ENCODE peak calls at places on chromosomes 3 and 15, in ten cellular contexts. J, T, P, I, L, Q, C, U, F and Z are unnamed samples.

GRCh38 chr3:139745831-139746230 is 68.1 kb upstream of the NMNAT3 start:
- DNase-seq in J (peak), P (no peak), U (peak), F (no peak), T (no peak), C (no peak), Q (peak), I (peak), L (no peak), Z (no peak)

GRCh38 chr3:105829229-105829628 is 39.6 kb downstream of the CBLB start:
- DNase-seq in F (no peak), I (no peak), U (no peak), P (no peak), Q (no peak), C (no peak), L (no peak), J (no peak), T (no peak), Z (peak)

GRCh38 chr15:77251662-77252061 is 168.2 kb downstream of the PEAK1 start:
- DNase-seq in Q (no peak), T (peak), C (no peak), I (peak), U (peak), F (no peak), J (peak), P (no peak), L (no peak), Z (no peak)

GRCh38 chr15:38217788-38218609 is 34.6 kb upstream of the SPRED1 start:
- DNase-seq in F (no peak), P (no peak), J (no peak), T (peak), Q (no peak), I (peak), U (no peak), L (no peak), C (no peak), Z (no peak)

GRCh38 chr3:89578253-89578529 is 470.8 kb downstream of the EPHA3 start:
- DNase-seq in C (no peak), P (no peak), F (no peak), J (no peak), L (no peak), I (no peak), T (no peak), Q (no peak), U (no peak), Z (no peak)

GRCh38 chr3:20310629-20311028 is 124.6 kb upstream of the SGO1 start:
- DNase-seq in F (no peak), T (no peak), Q (no peak), J (peak), U (no peak), C (no peak), P (no peak), I (no peak), L (no peak), Z (no peak)

GRCh38 chr3:136728918-136729317 is 23.3 kb downstream of the STAG1 start:
- DNase-seq in F (no peak), C (no peak), Q (peak), L (no peak), P (no peak), I (peak), T (no peak), J (peak), U (peak), Z (no peak)

GRCh38 chr15:59168536-59168935 is 38.1 kb upstream of the LDHAL6B start:
- DNase-seq in J (peak), I (peak), C (no peak), L (no peak), Q (peak), U (peak), F (no peak), P (no peak), T (peak), Z (no peak)

GRCh38 chr15:70376929-70377691 is 279.4 kb upstream of the TLE3 start:
- DNase-seq in J (peak), T (peak), U (peak), L (no peak), I (peak), F (peak), Q (peak), P (peak), C (peak), Z (no peak)

GRCh38 chr3:10192953-10193691 is 28.4 kb downstream of the IRAK2 start:
- DNase-seq in U (peak), T (peak), J (peak), I (peak), Q (peak), P (no peak), C (no peak), F (no peak), L (peak), Z (peak)

GRCh38 chr3:111650378-111651275 is 55.5 kb upstream of the ZBED2 start:
- DNase-seq in T (no peak), I (no peak), C (no peak), F (no peak), P (no peak), L (no peak), U (no peak), Q (no peak), J (no peak), Z (no peak)

GRCh38 chr3:10224794-10225660 is 23.2 kb upstream of the TATDN2 start:
- DNase-seq in J (peak), T (peak), I (peak), L (peak), U (peak), F (peak), P (peak), Q (no peak), C (peak), Z (peak)

GRCh38 chr15:71252036-71252898 is 137.0 kb downstream of the THSD4 start:
- DNase-seq in L (no peak), C (no peak), J (peak), Q (no peak), I (no peak), T (no peak), F (no peak), U (peak), P (no peak), Z (no peak)

GRCh38 chr15:52563499-52564060 is 5.2 kb downstream of the ARPP19 start:
- DNase-seq in F (no peak), J (no peak), C (no peak), P (no peak), Q (no peak), L (no peak), I (no peak), T (no peak), U (no peak), Z (no peak)

GRCh38 chr15:52066842-52067544 is 45.6 kb downstream of the BCL2L10 start:
- DNase-seq in Q (no peak), I (no peak), U (no peak), J (no peak), P (no peak), F (no peak), L (no peak), T (no peak), C (no peak), Z (no peak)

DNA sequence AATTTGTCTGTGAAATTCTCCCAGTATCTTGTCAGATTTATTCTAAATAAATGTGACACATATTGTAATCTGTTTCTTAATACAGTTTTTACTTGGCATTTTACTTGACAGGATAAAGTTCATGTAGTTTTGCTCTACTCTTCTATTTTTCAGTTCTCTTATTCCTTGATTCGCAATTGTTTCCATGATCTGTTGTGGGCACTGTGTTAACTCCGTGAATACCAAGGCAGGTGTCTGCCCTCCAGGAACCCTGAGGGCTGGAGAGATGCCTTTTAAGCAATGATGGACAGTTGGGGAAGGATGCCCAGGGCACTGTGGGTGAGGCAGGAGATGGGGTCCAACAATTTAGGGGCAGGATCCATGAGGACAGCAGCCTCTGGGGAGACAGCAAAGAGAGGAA is 3.1 kb downstream of the CLDN11 start:
- DNase-seq in P (no peak), J (no peak), Q (no peak), L (no peak), F (no peak), T (no peak), I (no peak), C (no peak), U (no peak), Z (no peak)
- H3K4me3 ChIP-seq in P (peak), J (peak), Q (peak), L (no peak), F (no peak), T (no peak), I (peak), C (no peak), U (peak), Z (no peak)

DNA sequence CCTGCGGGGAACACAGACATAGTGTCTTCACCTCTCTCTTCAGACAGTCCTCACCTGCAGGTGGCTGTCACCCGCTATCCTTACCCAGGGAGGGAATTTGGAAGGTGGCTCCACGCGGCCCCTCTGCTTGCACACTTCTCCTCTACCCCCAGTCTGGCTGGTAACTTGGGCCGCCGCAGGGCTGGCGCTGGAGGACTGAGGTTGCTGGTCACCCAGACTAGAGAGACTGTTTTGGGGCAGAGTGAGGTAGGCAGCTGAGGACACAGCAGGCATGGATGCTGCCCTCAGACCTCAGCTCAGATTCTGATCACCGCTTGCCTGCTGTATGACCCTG is 12.6 kb upstream of the IQSEC1 start:
- DNase-seq in F (no peak), I (no peak), J (no peak), C (no peak), U (no peak), T (no peak), P (no peak), Q (no peak), L (no peak), Z (no peak)
- H3K4me3 ChIP-seq in F (no peak), I (no peak), J (no peak), C (no peak), U (no peak), T (no peak), P (no peak), Q (no peak), L (no peak), Z (no peak)

DNA sequence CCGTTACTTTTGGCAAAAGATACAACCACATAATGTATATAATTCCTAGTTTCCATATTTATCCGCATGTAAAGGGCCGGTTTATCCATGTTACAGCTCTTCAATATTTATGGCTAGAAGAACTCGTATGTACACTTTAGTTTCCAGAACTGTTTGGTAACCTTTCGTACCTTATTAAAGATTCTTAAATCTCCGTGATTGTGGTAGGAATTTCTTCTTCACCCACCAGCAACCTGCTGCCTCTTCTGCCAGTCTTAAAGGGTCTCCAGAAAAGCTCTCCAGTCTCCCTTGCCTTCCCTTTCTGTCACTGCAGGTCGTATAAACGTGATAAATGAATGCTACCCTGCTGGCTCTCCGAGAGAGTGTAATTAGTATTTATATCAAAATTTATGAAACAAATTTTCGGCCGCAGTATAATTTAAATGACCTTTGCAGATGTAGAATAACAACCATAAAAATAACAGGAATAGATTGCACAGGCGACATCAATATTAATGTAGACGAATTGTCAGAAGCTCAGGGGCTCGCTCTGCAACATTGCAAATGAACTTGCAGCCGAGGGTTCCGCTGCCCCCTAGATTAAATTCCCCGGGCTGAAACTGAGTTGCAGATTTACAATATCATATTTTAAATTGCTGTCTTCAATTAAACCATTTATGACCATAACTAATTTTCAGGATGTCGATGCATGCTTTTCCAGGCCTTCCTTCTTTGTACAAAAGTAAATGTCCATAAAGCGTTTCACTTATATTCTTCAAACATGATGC is 5.4 kb downstream of the ZIC1 start:
- DNase-seq in L (no peak), Q (no peak), U (no peak), I (no peak), J (no peak), F (no peak), T (no peak), C (no peak), P (no peak), Z (no peak)
- H3K4me3 ChIP-seq in L (no peak), Q (no peak), U (no peak), I (no peak), J (no peak), F (no peak), T (no peak), C (no peak), P (no peak), Z (no peak)

DNA sequence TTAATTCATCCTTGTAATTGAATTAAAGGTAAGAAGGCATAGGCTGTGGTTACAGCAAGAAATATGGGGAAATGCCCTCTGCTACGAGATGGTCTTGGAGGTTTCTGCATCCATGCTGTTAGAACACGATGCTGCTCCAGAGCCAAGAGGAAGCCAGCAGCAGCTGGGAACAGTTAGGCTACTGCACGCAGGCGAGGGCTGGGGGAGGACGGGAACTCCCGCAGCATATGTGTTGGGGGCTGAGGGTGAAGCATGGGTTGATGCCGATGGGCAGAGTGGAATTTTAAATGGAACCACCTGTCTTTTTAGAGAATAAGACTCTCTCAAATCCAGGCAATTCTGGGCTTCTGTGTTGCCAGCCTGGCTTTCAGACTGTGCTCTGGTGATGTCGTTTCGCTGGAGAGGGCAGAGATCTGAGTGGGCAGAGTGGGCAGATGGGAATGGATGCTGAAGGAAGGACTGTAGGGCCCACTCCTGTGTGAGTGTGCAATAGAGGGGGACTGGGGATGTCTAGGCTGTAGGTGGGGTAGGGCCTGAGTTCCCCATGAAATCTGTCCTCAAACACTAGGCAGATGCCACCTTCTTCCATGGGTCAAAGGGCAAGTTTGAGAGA is 417.0 kb upstream of the TPM1 start:
- DNase-seq in F (no peak), L (no peak), I (peak), Q (peak), J (peak), T (no peak), P (no peak), C (no peak), U (peak), Z (no peak)
- H3K4me3 ChIP-seq in F (no peak), L (no peak), I (peak), Q (no peak), J (no peak), T (no peak), P (no peak), C (no peak), U (no peak), Z (no peak)

DNA sequence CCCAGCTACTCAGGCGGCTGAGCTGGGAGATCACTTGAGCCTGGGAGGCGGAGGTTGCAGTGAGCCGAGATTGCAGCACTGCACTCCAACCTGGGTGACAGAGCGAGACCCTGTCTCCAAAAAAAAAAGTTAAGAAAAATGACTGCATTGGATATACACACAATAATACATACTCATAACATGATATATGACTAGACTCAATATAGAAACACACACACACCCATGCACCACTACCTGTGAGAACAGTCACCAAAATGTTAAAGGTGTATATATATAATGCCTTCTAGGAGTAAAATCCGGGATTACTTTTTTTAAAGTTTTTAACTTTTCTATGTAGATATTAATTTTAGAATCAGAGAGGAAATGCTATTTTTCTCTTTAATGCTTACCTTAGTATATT is 25.9 kb downstream of the PHC3 start:
- DNase-seq in F (no peak), Q (no peak), T (no peak), C (no peak), I (no peak), L (no peak), U (no peak), J (no peak), P (no peak), Z (no peak)
- H3K4me3 ChIP-seq in F (no peak), Q (no peak), T (no peak), C (no peak), I (no peak), L (no peak), U (no peak), J (no peak), P (no peak), Z (no peak)

GRCh38 chr3:107956991-107957467 is 133.8 kb downstream of the CD47 start:
- DNase-seq in P (peak), Q (peak), T (no peak), J (peak), I (peak), L (no peak), U (peak), C (peak), F (peak), Z (no peak)
- H3K4me3 ChIP-seq in P (peak), Q (peak), T (no peak), J (peak), I (peak), L (no peak), U (peak), C (peak), F (no peak), Z (no peak)

GRCh38 chr3:63945558-63946096 is 33.4 kb upstream of the SCAANT1 start:
- DNase-seq in T (no peak), J (peak), C (no peak), I (peak), U (peak), F (peak), P (no peak), Q (no peak), L (no peak), Z (no peak)
- H3K4me3 ChIP-seq in T (no peak), J (no peak), C (no peak), I (no peak), U (no peak), F (no peak), P (no peak), Q (no peak), L (no peak), Z (no peak)

GRCh38 chr3:184604039-184604955 is 42.7 kb downstream of the EPHB3 start:
- DNase-seq in L (no peak), Q (no peak), P (no peak), U (no peak), T (peak), J (no peak), C (peak), I (no peak), F (peak), Z (no peak)

GRCh38 chr3:184600685-184601377 is 39.2 kb downstream of the EPHB3 start:
- DNase-seq in Q (no peak), I (no peak), J (no peak), T (no peak), F (no peak), C (peak), P (no peak), L (no peak), U (no peak), Z (no peak)

GRCh38 chr3:184603156-184604030 is 41.8 kb downstream of the EPHB3 start:
- DNase-seq in U (peak), C (no peak), T (no peak), P (no peak), J (peak), L (no peak), I (no peak), F (no peak), Q (no peak), Z (no peak)

GRCh38 chr3:184602406-184603155 is 41.0 kb downstream of the EPHB3 start:
- DNase-seq in U (no peak), F (no peak), C (peak), T (no peak), Q (no peak), L (no peak), P (no peak), I (no peak), J (no peak), Z (no peak)

DNA sequence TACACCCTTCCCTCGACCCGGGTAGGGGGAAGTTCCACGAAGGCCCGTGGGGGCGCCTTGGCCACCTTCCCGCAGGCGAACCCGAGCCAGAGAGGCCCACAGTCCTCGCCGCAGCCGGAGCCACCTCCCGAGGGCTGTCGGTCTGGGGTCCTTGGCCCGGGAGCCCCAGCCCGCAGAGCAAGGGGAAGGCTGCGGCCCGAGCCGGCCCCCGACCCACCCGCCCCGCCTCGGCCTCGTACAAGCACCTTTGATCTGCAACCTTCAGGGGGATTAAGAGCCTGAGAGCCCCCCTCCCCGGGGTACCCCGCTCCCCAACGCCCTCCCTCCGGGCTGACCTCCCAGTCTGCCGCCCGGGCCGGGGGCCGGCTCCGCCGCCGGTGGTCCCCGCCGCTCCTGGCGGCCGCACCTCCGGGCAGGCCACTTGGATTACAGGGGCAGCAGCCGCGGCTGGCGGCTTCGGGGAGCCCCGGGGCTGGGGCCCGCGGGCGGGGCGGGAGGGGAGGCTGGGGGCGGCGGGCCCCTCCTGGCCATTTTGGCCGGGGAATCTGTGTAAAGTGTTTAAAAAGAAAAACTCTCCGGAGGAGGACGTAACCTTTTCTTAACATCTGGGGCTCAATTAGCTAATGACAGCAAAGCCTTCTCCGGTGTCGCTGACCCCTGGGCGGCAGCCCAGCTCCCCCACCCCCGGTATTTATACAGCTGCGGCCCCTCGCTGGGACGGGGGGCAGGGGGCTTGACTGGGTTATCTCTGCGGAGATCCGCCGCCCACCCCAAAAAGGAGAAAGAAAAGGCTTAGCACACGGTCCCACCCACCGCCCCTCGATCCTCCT is 40.2 kb downstream of the EPHB3 start:
- DNase-seq in P (no peak), U (no peak), Q (no peak), T (no peak), I (no peak), C (peak), F (no peak), L (no peak), J (no peak), Z (no peak)
- H3K4me3 ChIP-seq in P (peak), U (no peak), Q (no peak), T (no peak), I (no peak), C (peak), F (no peak), L (no peak), J (no peak), Z (no peak)